ENCODE peak calls at places on chromosomes 5 and 9, in seven cellular contexts. H is foreskin fibroblast, J is uterus, A is HL-60, V is PC-3, P is MG63, Z is dorsolateral prefrontal cortex. G is an unnamed sample.

GRCh38 chr9:133948138-133948537 is 44.0 kb downstream of the VAV2 start:
- DNase-seq in H (no peak), J (no peak), A (no peak), V (no peak), P (no peak), Z (no peak), G (no peak)

GRCh38 chr5:142281966-142282365 is 42.9 kb downstream of the SPRY4 start:
- DNase-seq in H (no peak), J (no peak), A (no peak), V (peak; percentile 16), P (no peak), Z (no peak), G (no peak)

GRCh38 chr9:87567047-87567446 is 69.4 kb downstream of the DAPK1 start:
- DNase-seq in H (no peak), J (no peak), A (no peak), V (no peak), P (no peak), Z (no peak), G (no peak)

GRCh38 chr5:72509401-72509800 is 2.2 kb upstream of the ZNF366 start:
- DNase-seq in H (no peak), J (no peak), A (no peak), V (no peak), P (peak; percentile 38), Z (peak; percentile 77), G (no peak)

GRCh38 chr9:89522979-89523305 is 25.0 kb upstream of the SEMA4D start:
- DNase-seq in H (no peak), J (no peak), A (no peak), V (no peak), P (no peak), Z (no peak), G (no peak)

GRCh38 chr5:44398382-44398781 is 9.2 kb upstream of the FGF10 start:
- DNase-seq in H (no peak), J (no peak), A (no peak), V (no peak), P (no peak), Z (no peak), G (no peak)

GRCh38 chr9:7983361-7983974 is 183.9 kb upstream of the DMAC1 start:
- DNase-seq in H (no peak), J (no peak), A (no peak), V (no peak), P (no peak), Z (no peak), G (no peak)

GRCh38 chr5:152056931-152057330 is 132.3 kb upstream of the GLRA1 start:
- DNase-seq in H (no peak), J (no peak), A (no peak), V (no peak), P (no peak), Z (no peak), G (no peak)

GRCh38 chr9:127589955-127590370 is 22.1 kb upstream of the STXBP1 start:
- DNase-seq in H (no peak), J (peak; percentile 84), A (peak; percentile 51), V (peak; percentile 71), P (peak; percentile 57), Z (peak; percentile 65), G (no peak)

GRCh38 chr5:153959134-153959957 is 79.4 kb downstream of the FAM114A2 start:
- DNase-seq in H (peak; percentile 67), J (no peak), A (no peak), V (no peak), P (peak; percentile 40), Z (no peak), G (no peak)

GRCh38 chr9:121192959-121193645 is 8.6 kb downstream of the RAB14 start:
- DNase-seq in H (no peak), J (no peak), A (no peak), V (no peak), P (no peak), Z (no peak), G (no peak)

GRCh38 chr9:100670719-100671118 is 92.8 kb downstream of the CAVIN4 start:
- DNase-seq in H (no peak), J (no peak), A (no peak), V (no peak), P (peak; percentile 27), Z (no peak), G (peak; percentile 25)

GRCh38 chr5:173736923-173737412 is 120.5 kb upstream of the BOD1 start:
- DNase-seq in H (no peak), J (no peak), A (peak; percentile 63), V (no peak), P (no peak), Z (no peak), G (no peak)

GRCh38 chr5:180343110-180343845 is 9.9 kb downstream of the GFPT2 start:
- DNase-seq in H (peak; percentile 74), J (no peak), A (no peak), V (no peak), P (peak; percentile 85), Z (no peak), G (peak; percentile 32)

GRCh38 chr9:92294297-92294676 is 790 bp upstream of the IARS1 start:
- DNase-seq in H (no peak), J (no peak), A (peak; percentile 28), V (no peak), P (peak; percentile 33), Z (no peak), G (no peak)

GRCh38 chr9:92293075-92293354 is 482 bp downstream of the IARS1 start:
- DNase-seq in H (no peak), J (no peak), A (no peak), V (no peak), P (no peak), Z (no peak), G (no peak)

GRCh38 chr9:92295827-92296258 is 2.3 kb upstream of the IARS1 start:
- DNase-seq in H (no peak), J (no peak), A (peak; percentile 48), V (peak; percentile 8), P (no peak), Z (no peak), G (no peak)

GRCh38 chr9:92293452-92294296 is at the start of gene IARS1:
- DNase-seq in H (peak; percentile 98), J (peak; percentile 98), A (peak; percentile 99), V (peak; percentile 96), P (peak; percentile 99), Z (peak; percentile 100), G (peak; percentile 90)

DNA sequence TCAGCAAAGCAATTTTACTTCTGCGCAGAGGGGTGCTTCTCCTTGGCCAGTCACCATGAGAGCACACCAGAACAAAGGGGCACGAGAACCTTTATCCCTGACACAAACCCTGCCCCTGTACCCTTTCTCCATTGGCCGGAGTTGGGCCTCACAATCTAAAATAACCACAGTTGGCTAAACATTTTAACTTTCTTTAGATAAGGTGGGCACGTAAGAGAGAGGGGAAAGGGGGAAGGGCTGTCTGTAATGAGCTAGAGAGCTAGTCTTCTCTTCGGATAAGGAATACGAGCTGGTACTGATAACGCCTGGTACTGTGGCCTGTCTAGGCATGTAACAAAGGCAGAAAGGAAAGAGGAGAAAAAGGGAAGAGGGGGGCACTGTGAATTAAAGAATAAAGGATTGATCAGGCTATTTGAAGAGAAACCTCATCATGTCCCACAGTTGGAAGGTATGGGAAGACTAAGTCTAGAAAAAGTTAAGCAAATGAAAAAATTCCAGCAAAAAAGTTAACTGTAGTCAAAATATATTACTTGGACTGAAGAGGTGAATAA is 1.8 kb upstream of the IARS1 start:
- DNase-seq in H (no peak), J (no peak), A (no peak), V (no peak), P (no peak), Z (no peak), G (no peak)
- H3K4me3 ChIP-seq in H (no peak overlapping the region), J (no peak overlapping the region), A (no peak overlapping the region), V (no peak overlapping the region), P (no peak overlapping the region), Z (no peak overlapping the region), G (no peak overlapping the region)

DNA sequence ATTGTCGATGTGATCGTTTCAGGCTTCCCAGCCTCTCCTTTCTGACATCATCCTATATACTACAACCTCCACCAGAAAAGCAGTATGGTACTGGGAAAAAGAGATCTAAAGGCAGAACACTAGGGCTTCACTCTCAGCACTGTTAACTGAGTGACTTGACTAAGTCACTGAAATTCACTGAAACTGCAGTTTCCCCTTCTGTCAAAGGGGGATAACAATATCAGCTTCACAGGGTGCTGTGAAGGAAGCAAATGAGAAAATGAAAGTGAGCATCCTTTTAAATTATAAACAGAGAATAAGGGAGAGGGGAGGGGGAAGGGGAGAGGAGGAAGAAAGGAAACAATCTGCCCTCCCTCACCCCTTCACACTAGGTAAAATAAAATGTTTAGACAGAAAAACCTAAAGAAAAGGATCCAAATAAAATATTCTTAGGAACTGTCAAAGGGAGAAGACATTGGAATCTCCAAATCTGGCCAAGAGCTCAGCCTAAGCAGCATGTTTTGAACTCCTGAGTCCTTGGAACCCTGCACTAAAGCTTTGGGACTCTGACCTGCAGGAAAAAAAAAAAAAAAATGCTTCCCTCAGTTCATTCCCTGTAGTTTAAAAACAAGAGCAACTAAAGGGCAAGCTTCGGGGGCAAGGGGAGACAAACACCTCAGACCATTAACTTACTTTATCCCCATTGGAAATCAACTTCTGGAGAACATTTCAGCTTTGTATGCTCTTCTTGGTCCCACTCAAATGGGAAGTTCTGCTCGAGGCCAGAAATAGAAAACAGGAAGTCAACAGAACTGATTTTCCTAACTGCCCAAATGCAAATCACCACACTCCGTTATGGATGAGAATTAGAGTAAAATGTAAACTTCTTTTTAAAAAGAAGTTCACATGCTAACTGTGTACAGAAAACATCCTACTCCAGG is 178.3 kb downstream of the DEPDC1B start:
- DNase-seq in H (no peak), J (no peak), A (peak; percentile 1), V (no peak), P (no peak), Z (no peak), G (no peak)
- H3K4me3 ChIP-seq in H (no peak overlapping the region), J (no peak overlapping the region), A (no peak overlapping the region), V (no peak overlapping the region), P (no peak overlapping the region), Z (no peak overlapping the region), G (no peak overlapping the region)

DNA sequence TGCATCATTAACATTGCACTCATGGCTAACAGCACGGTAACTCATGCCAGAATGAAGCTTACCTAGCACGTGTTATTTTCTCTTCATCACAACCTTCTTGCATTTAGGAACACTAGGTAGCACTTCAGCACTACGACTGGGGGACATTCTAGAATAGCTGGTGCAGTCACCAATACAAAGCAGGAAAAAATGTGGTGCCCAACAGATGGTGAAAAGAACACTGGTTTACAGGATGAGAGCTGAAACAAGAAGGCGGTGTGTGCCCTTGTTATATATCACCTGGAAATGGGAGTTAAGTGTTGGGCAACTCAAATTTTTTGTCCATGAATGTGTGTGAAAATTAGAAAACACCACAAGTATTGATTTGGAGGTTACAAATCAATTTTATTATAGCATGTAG is 30.0 kb downstream of the GALNT12 start:
- DNase-seq in H (no peak), J (no peak), A (no peak), V (no peak), P (no peak), Z (no peak), G (no peak)
- H3K4me3 ChIP-seq in H (no peak overlapping the region), J (no peak overlapping the region), A (no peak overlapping the region), V (no peak overlapping the region), P (no peak overlapping the region), Z (no peak overlapping the region), G (no peak overlapping the region)

GRCh38 chr5:58348996-58349728 is 110.7 kb downstream of the PLK2 start:
- DNase-seq in H (no peak), J (no peak), A (no peak), V (peak; percentile 8), P (no peak), Z (no peak), G (no peak)

GRCh38 chr5:58341485-58341884 is 118.4 kb downstream of the PLK2 start:
- DNase-seq in H (no peak), J (no peak), A (no peak), V (no peak), P (no peak), Z (no peak), G (no peak)

DNA sequence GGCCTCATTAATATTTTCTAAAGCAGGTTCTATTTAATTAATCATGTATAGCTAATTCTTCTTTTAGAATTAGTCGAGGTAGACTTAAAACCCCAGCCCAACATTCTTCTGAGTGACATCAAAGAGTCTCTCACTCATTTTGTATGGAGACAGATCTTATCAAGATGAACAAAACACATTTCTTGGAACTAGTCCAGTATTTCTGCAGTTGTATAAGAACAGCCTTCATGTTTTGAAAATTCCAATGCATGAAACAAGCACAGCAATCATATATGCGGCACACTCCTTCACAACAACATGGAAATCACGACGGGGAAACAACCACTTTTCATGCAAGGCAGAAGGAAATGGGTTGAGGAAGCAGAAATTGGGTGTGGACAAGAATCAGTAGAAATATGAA is 113.9 kb downstream of the PLK2 start:
- DNase-seq in H (no peak), J (no peak), A (no peak), V (no peak), P (no peak), Z (no peak), G (no peak)
- H3K4me3 ChIP-seq in H (no peak overlapping the region), J (no peak overlapping the region), A (no peak overlapping the region), V (no peak overlapping the region), P (no peak overlapping the region), Z (no peak overlapping the region), G (no peak overlapping the region)